ENCODE peak calls at places on chromosomes 13 and 19, in nine cellular contexts. H is suprapubic skin; S is effector memory CD4-positive, alpha-beta T cell; V is pancreas; T is fibroblast of mammary gland; R is WERI-Rb-1; P is lower leg skin; I is colonic mucosa; U is naive thymus-derived CD4-positive, alpha-beta T cell. O is an unnamed sample.

GRCh38 chr13:30832845-30833332 is 73.2 kb upstream of the MEDAG start:
- DNase-seq in I (peak), T (no peak), R (no peak), H (no peak), U (no peak), V (peak), P (peak), S (no peak), O (peak)

GRCh38 chr13:62131604-62132003 is 716.0 kb upstream of the PCDH20 start:
- DNase-seq in V (no peak), P (no peak), R (no peak), T (no peak), U (no peak), I (no peak), H (no peak), S (no peak), O (no peak)

GRCh38 chr19:46303702-46304397 is 7.0 kb downstream of the HIF3A start:
- DNase-seq in U (no peak), S (no peak), H (no peak), P (peak), T (peak), R (peak), I (peak), V (peak), O (peak)

GRCh38 chr13:106374631-106375030 is 160.8 kb downstream of the EFNB2 start:
- DNase-seq in S (no peak), I (no peak), R (no peak), V (no peak), T (no peak), P (no peak), H (no peak), U (no peak), O (no peak)

GRCh38 chr13:44132710-44133109 is 240.9 kb upstream of the SERP2 start:
- DNase-seq in S (no peak), I (no peak), P (peak), T (peak), U (no peak), V (no peak), R (no peak), H (no peak), O (peak)

GRCh38 chr19:12866416-12867119 is 14.7 kb downstream of the DNASE2 start:
- DNase-seq in P (no peak), V (no peak), I (no peak), T (no peak), H (no peak), S (no peak), R (no peak), U (no peak), O (no peak)

GRCh38 chr13:98184796-98185195 is 7.7 kb upstream of the RNF113B start:
- DNase-seq in P (no peak), U (no peak), I (no peak), R (no peak), S (no peak), H (no peak), V (no peak), T (peak), O (no peak)

GRCh38 chr13:42396501-42396900 is 124.5 kb downstream of the AKAP11 start:
- DNase-seq in V (no peak), S (no peak), T (no peak), U (peak), H (no peak), P (no peak), R (no peak), I (no peak), O (no peak)

GRCh38 chr13:29595380-29596063 is at the start of gene SLC7A1:
- DNase-seq in U (peak), S (peak), H (peak), I (peak), R (peak), P (peak), V (peak), T (peak), O (peak)

GRCh38 chr13:25689539-25689938 is 317.8 kb downstream of the ATP8A2 start:
- DNase-seq in S (no peak), V (no peak), U (no peak), P (no peak), H (no peak), I (no peak), T (no peak), R (no peak), O (no peak)

GRCh38 chr13:112995395-112996091 is 26.5 kb downstream of the MCF2L start:
- DNase-seq in S (no peak), I (peak), P (no peak), U (no peak), T (no peak), H (no peak), R (no peak), V (peak), O (no peak)

GRCh38 chr19:15048885-15049541 is at the start of gene CASP14:
- DNase-seq in T (no peak), R (no peak), S (no peak), U (no peak), I (no peak), V (no peak), H (no peak), P (peak), O (no peak)

GRCh38 chr13:113489549-113490495 is 689 bp downstream of the DCUN1D2 start:
- DNase-seq in P (no peak), V (peak), T (peak), I (peak), U (peak), H (no peak), S (no peak), R (peak), O (no peak)

GRCh38 chr13:45332831-45333219 is 8.2 kb downstream of the TPT1 start:
- DNase-seq in V (no peak), R (no peak), U (no peak), S (no peak), I (no peak), P (no peak), T (no peak), H (no peak), O (no peak)

GRCh38 chr19:364496-365287 is 20.1 kb upstream of the MIER2 start:
- DNase-seq in S (no peak), I (no peak), R (no peak), V (no peak), P (no peak), T (no peak), H (peak), U (no peak), O (no peak)

GRCh38 chr13:49084961-49085360 is 109.2 kb downstream of the FNDC3A start:
- DNase-seq in V (no peak), R (no peak), P (no peak), I (no peak), S (no peak), T (no peak), H (no peak), U (no peak), O (no peak)

GRCh38 chr19:30391052-30391451 is 18.9 kb downstream of the ZNF536 start:
- DNase-seq in I (no peak), H (peak), S (no peak), P (no peak), V (no peak), R (no peak), T (no peak), U (no peak), O (no peak)
- H3K4me3 ChIP-seq in I (no peak), H (no peak), S (no peak), P (no peak), V (no peak), R (no peak), T (no peak), U (no peak), O (no peak)

GRCh38 chr13:27432612-27433210 is 8.3 kb downstream of the GTF3A start:
- DNase-seq in I (no peak), T (no peak), V (no peak), R (no peak), S (no peak), H (no peak), U (no peak), P (no peak), O (no peak)
- H3K4me3 ChIP-seq in I (no peak), T (no peak), V (no peak), R (no peak), S (no peak), H (no peak), U (no peak), P (no peak), O (no peak)

GRCh38 chr13:99655351-99656091 is 154.2 kb downstream of the TM9SF2 start:
- DNase-seq in T (peak), V (no peak), U (no peak), I (peak), H (no peak), R (no peak), P (no peak), S (no peak), O (no peak)
- H3K4me3 ChIP-seq in T (no peak), V (no peak), U (peak), I (no peak), H (no peak), R (no peak), P (no peak), S (no peak), O (no peak)

DNA sequence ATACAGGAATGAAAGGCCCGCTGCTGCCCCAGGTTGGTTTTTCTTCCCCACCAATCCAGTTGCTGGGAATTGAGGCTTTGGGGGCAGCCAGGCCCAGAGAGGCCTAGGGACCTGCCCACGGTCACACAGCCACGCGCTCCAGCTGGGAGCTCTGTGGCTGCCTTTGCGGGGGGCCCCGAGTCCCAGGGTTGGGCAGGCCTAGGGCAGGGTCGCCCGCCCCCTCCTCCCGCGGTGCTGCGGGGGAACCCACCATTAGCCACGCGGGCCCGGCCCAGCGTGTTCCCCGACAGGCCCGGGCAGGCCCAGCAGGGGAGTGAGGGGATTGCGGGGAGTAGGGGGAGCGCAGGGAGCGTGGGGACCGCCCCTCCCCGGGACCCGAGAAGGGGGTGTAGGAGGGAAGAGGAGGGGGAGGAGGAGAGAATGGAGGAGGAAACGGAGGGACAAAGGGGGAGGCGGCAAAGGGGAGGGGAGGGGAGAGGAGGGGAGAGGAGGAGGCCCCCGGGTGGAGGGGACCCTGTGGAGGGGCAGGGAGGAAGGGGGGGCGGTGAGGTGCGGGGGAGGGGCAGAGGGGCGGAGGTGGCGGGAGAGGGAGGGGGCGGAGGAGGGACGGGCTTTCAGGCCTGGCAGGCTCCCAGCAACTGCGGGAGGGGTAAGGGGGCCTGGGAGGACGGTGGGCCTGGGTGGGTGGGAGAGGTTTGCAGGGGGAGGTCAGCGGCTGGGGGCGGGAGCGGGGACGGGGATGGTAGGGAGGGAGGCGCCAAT is 12.9 kb upstream of the TLE2 start:
- DNase-seq in V (no peak), H (no peak), I (no peak), T (no peak), R (no peak), U (no peak), P (no peak), S (no peak), O (no peak)
- H3K4me3 ChIP-seq in V (no peak), H (no peak), I (no peak), T (no peak), R (no peak), U (no peak), P (no peak), S (no peak), O (no peak)

O was measured in left lung.